ENCODE peak calls at places on chromosomes 1 and 21, in eight cellular contexts. D is heart right ventricle, J is psoas muscle, O is lower lobe of right lung, C is ovary, W is cardiac fibroblast, Z is fibroblast of pulmonary artery, K is GM06990. X is an unnamed sample.

GRCh38 chr1:75083848-75084514 is 50.2 kb upstream of the LHX8 start:
- DNase-seq in C (no peak), W (no peak), K (no peak), D (no peak), Z (no peak), J (no peak), O (no peak), X (no peak)

GRCh38 chr21:38056481-38056880 is 140.2 kb upstream of the KCNJ6 start:
- DNase-seq in W (no peak), D (no peak), Z (no peak), J (no peak), K (no peak), C (no peak), O (no peak), X (no peak)

GRCh38 chr1:63662056-63662836 is 69.0 kb downstream of the PGM1 start:
- DNase-seq in K (no peak), W (peak; percentile 85), D (peak; percentile 26), Z (peak; percentile 76), J (peak; percentile 56), O (no peak), C (peak; percentile 59), X (no peak)

GRCh38 chr1:182430263-182431068 is 19.5 kb upstream of the RGSL1 start:
- DNase-seq in K (peak; percentile 46), O (no peak), D (no peak), Z (peak; percentile 25), C (no peak), J (no peak), W (peak; percentile 5), X (peak; percentile 39)

GRCh38 chr21:25558123-25558522 is 49.2 kb downstream of the MRPL39 start:
- DNase-seq in D (no peak), W (no peak), Z (no peak), K (no peak), O (no peak), J (no peak), C (no peak), X (no peak)

GRCh38 chr1:6495540-6496359 is 4.3 kb upstream of the PLEKHG5 start:
- DNase-seq in D (peak; percentile 10), C (no peak), J (no peak), W (no peak), K (no peak), O (no peak), Z (no peak), X (no peak)

GRCh38 chr1:111463029-111463683 is 10.6 kb upstream of the C1orf162 start:
- DNase-seq in K (no peak), W (peak; percentile 42), Z (peak; percentile 38), O (no peak), D (no peak), J (no peak), C (no peak), X (no peak)

GRCh38 chr21:41715649-41716321 is 51.1 kb downstream of the RIPK4 start:
- DNase-seq in Z (no peak), W (no peak), K (no peak), O (no peak), J (no peak), D (no peak), C (no peak), X (no peak)

GRCh38 chr1:228009828-228010775 is 3.3 kb downstream of the WNT3A start:
- DNase-seq in J (no peak), W (no peak), K (no peak), C (no peak), Z (no peak), D (peak; percentile 4), O (no peak), X (no peak)

GRCh38 chr1:238690415-238690814 is 696.0 kb upstream of the CHRM3 start:
- DNase-seq in D (no peak), O (no peak), W (peak; percentile 50), Z (peak; percentile 49), C (no peak), J (no peak), K (no peak), X (no peak)

DNA sequence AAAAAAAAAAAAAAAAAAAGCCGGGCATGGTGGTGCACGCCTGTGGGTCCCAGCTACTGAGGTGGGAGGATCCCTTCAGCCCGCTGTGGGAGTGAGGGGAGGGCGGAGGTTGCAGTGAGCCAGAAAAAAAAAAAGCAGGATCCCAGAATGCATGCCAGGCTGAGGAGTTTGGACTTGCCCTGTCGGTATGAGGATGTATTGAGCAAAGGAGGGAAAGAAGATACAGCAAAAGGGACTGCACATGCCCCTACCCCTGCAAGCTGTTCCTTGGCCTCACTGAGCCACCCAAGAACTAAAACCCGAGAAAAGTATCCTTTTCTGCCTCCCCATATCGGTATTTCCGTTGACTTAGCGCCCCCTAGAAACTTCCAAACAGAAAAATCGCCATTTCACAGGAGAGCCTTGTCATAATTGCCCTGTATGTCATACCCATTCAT is 1.3 kb upstream of the GPATCH4 start:
- DNase-seq in W (no peak), J (no peak), C (no peak), Z (no peak), K (no peak), D (no peak), O (no peak), X (no peak)
- TF ChIP-seq CTCF in W (peak; percentile 39), J (no peak), C (no peak), Z (peak; percentile 39), K (peak; percentile 47), D (no peak), O (peak; percentile 25), X (peak; percentile 39)

GRCh38 chr21:43299441-43300277 is 127.3 kb downstream of the SIK1 start:
- DNase-seq in Z (no peak), O (peak; percentile 65), W (no peak), J (peak; percentile 7), C (peak; percentile 83), K (no peak), D (no peak), X (no peak)
- TF ChIP-seq CTCF in Z (no peak), O (no peak), W (no peak), J (no peak), C (no peak), K (no peak), D (no peak), X (no peak)

DNA sequence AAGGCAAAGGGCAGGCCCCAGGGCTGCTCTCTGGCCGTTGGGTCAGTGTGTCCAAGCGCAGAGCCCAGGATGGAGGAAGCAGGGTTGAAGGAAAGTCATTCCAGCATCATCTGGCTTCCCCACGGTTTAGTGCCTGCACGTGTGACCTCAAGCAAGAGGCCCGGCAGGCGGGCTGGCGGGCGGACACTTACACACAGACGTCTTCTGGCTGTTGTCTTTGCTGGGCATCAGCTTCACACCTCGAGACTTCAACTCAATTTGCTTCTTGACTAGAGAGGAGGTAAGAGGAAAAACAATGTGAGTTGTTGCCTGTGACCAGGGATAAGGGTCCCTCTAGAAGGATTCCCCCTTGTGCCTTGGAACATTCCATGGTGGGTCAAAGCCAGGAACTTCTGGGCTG is 38.4 kb upstream of the HMGB4 start:
- DNase-seq in K (no peak), J (no peak), O (no peak), Z (no peak), C (no peak), D (no peak), W (no peak), X (no peak)
- TF ChIP-seq CTCF in K (no peak), J (no peak), O (no peak), Z (no peak), C (no peak), D (no peak), W (no peak), X (no peak)

DNA sequence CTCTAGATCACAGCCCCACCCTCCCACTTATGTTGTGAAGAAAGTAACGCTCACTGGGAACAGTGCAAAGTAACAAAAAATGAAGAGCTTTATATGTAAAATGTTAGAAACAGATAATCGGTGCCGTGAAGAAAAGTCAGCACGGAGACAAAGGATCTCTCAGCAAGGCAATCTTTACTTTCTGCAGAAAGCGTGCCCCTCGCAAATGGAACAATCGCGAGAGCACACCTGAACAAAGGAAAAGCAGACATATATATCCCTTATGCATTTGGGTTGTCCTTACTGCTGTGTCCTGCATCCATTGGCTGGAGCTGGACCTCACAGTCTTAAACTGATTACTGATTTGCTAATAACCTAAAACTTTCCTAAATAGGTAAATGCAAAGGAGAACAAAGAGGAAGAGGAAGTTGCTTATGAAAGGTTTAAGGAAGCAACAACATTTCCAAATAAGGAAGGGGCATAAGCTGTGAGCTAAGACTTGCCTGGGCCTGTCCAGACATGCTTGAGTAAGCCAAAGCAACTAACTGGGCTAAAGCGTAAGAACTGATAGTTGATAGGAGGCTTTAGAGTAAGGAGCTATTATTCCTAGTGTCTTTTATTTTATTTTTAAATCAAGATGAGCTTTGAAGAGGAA is 89.7 kb downstream of the GTF2B start:
- DNase-seq in J (no peak), O (no peak), C (no peak), W (peak; percentile 1), Z (peak; percentile 36), K (no peak), D (no peak), X (no peak)
- TF ChIP-seq CTCF in J (no peak), O (no peak), C (no peak), W (no peak), Z (no peak), K (no peak), D (no peak), X (no peak)

GRCh38 chr1:27569088-27569459 is 34.9 kb downstream of the AHDC1 start:
- DNase-seq in K (no peak), W (no peak), O (no peak), J (no peak), C (no peak), D (no peak), Z (no peak), X (no peak)
- TF ChIP-seq CTCF in K (no peak), W (no peak), O (no peak), J (no peak), C (no peak), D (no peak), Z (no peak), X (no peak)

DNA sequence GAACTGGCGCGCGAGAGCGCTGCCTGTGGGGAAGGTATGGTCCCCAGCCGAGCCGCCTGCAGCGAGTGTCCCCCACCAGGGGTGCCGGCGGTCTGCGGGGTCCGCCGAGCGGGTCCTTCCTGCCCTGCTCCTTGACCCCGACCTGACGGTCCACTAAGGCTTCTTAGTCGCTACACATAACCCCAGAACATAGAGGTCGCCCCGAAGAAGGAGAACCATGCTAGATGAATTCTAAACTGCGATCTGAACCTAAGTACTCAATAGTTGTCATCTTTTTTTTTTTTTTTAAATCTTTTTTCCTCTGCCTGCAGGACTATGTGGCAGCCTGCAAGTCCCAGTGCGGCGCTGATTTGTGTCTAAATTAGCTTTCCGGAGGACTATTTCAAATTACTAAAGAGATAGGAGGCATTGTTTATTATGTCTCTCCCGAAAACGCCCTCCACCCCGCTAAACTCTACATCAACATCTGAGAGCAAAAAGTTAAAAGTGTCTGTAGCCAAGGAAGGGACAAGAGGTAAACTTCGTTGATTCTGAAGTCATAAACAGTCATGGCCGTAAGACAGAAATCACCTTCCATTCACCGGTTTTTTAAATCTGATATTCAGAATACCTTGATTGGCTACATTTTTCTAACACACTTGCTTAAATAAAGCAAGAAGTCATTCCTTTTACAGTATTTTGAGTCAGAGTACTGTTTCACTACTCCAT is 476 bp downstream of the AXDND1 start:
- DNase-seq in D (no peak), J (no peak), C (no peak), O (no peak), K (no peak), W (peak; percentile 25), Z (peak; percentile 11), X (peak; percentile 9)
- TF ChIP-seq CTCF in D (no peak), J (peak; percentile 2), C (no peak), O (no peak), K (no peak), W (no peak), Z (no peak), X (no peak)

GRCh38 chr1:34419662-34420061 is 243.0 kb downstream of the C1orf94 start:
- DNase-seq in D (no peak), Z (no peak), K (no peak), O (no peak), W (no peak), J (no peak), C (no peak), X (no peak)
- TF ChIP-seq CTCF in D (no peak), Z (no peak), K (no peak), O (no peak), W (no peak), J (no peak), C (no peak), X (no peak)

X was measured in GM13977.